ENCODE peak calls at places on chromosomes 2 and 18, in four cellular contexts. S is HepG2, C is GM12878, J is H1. H is an unnamed sample.

GRCh38 chr2:9939587-9940485 is 11.7 kb upstream of the GRHL1 start:
- DNase-seq in S (no peak), C (no peak), J (no peak), H (no peak)

GRCh38 chr2:80490964-80491363 is 186.4 kb upstream of the LRRTM1 start:
- DNase-seq in S (no peak), C (no peak), J (no peak), H (no peak)

GRCh38 chr18:72541871-72542690 is 2.1 kb downstream of the CBLN2 start:
- DNase-seq in S (no peak), C (no peak), J (no peak), H (no peak)

GRCh38 chr2:169891593-169892298 is 64.5 kb downstream of the UBR3 start:
- DNase-seq in S (peak), C (no peak), J (no peak), H (peak)

GRCh38 chr2:96321230-96322103 is 3.6 kb upstream of the ITPRIPL1 start:
- DNase-seq in S (peak), C (peak), J (no peak), H (peak)

GRCh38 chr18:75204262-75204977 is 4.5 kb downstream of the PTGR3 start:
- DNase-seq in S (no peak), C (no peak), J (no peak), H (no peak)

GRCh38 chr18:8794133-8794986 is 89.0 kb downstream of the MTCL1 start:
- DNase-seq in S (peak), C (no peak), J (no peak), H (no peak)

GRCh38 chr2:6394266-6394665 is 471.4 kb downstream of the CMPK2 start:
- DNase-seq in S (no peak), C (no peak), J (no peak), H (no peak)

GRCh38 chr2:135791418-135792190 is 45.4 kb downstream of the LCT start:
- DNase-seq in S (no peak), C (no peak), J (no peak), H (no peak)

GRCh38 chr2:239589855-239590254 is 189.0 kb upstream of the HDAC4 start:
- DNase-seq in S (no peak), C (no peak), J (no peak), H (no peak)

GRCh38 chr18:70319185-70319584 is 30.3 kb downstream of the SOCS6 start:
- DNase-seq in S (no peak), C (no peak), J (no peak), H (no peak)

GRCh38 chr18:8003878-8004675 is 437.0 kb downstream of the PTPRM start:
- DNase-seq in S (no peak), C (no peak), J (no peak), H (no peak)

GRCh38 chr18:50610349-50610748 is 50.5 kb downstream of the MAPK4 start:
- DNase-seq in S (no peak), C (no peak), J (no peak), H (peak)

GRCh38 chr2:48589170-48589767 is 28.4 kb upstream of the GTF2A1L start:
- DNase-seq in S (peak), C (no peak), J (no peak), H (peak)

GRCh38 chr2:168190590-168191336 is 56.6 kb downstream of the STK39 start:
- DNase-seq in S (peak), C (no peak), J (no peak), H (no peak)

GRCh38 chr2:86330015-86330414 is 7.4 kb downstream of the REEP1 start:
- DNase-seq in S (no peak), C (no peak), J (no peak), H (no peak)

GRCh38 chr2:178747767-178748166 is 59.5 kb downstream of the TTN start:
- DNase-seq in S (no peak), C (no peak), J (no peak), H (no peak)

GRCh38 chr2:60556441-60556997 is 3.1 kb upstream of the BCL11A start:
- DNase-seq in S (no peak), C (no peak), J (no peak), H (no peak)
- TF ChIP-seq EZH2 in S (no peak), C (no peak), J (no peak), H (no peak)

GRCh38 chr2:28664120-28664842 is 87.3 kb upstream of the PPP1CB start:
- DNase-seq in S (peak), C (no peak), J (no peak), H (no peak)

GRCh38 chr2:28663359-28663758 is 88.3 kb upstream of the PPP1CB start:
- DNase-seq in S (peak), C (no peak), J (no peak), H (no peak)

GRCh38 chr2:28666496-28667184 is 85.0 kb upstream of the PPP1CB start:
- DNase-seq in S (no peak), C (no peak), J (no peak), H (no peak)

GRCh38 chr2:28662468-28663095 is 89.0 kb upstream of the PPP1CB start:
- DNase-seq in S (no peak), C (no peak), J (no peak), H (no peak)

GRCh38 chr2:28665041-28665704 is 86.5 kb upstream of the PPP1CB start:
- DNase-seq in S (no peak), C (no peak), J (no peak), H (no peak)
- TF ChIP-seq ATF3 in S (no peak), C (no peak), J (no peak), H (no peak)

GRCh38 chr2:207759890-207760289 is 9.8 kb downstream of the FZD5 start:
- DNase-seq in S (no peak), C (no peak), J (no peak), H (no peak)
- TF ChIP-seq HDAC2 in S (no peak), C (no peak), J (no peak), H (no peak)

DNA sequence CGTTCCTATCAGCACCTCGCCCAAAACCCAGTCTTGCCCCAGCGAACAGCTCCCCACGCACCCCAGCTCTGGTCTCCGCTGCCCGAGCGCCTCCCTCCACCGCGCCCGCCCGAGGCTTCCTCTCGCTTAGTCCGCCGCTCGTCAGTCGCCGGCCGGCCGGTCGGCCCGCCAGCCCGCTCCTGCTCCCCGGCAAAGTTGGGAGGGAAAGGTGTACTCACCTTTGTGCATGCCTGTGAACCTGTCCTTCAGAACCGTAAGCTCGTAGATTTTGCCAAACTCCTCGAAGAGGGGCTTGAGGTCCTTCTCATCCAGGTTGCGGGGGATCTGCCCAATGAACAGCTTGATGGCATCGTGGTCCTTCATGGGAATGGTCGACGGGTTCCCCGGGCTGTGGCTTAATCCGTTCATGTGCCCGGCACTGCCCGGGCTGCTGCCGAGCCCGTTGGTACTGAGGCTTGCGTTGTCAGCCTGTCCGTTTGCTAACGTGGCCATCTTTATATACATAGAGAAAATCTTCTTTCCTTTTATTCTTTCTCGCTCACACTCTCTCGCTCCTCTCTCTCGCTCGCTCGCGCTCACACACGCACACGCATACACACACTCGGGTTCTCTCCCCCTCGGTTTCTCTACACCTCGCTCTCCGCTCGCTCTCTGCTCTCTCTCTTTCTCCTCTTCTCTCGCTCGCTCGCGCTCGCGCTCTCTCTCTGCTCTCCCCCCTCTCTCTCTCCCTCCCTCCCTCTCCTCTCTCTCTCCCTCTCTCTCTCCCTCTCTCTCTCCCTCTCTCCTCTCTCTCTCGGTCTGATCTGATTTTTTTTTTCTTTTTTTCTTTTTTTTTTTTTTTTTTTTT is at the start of gene CELF4:
- DNase-seq in S (no peak), C (no peak), J (no peak), H (no peak)
- TF ChIP-seq EZH2 in S (no peak), C (no peak), J (peak), H (no peak)

DNA sequence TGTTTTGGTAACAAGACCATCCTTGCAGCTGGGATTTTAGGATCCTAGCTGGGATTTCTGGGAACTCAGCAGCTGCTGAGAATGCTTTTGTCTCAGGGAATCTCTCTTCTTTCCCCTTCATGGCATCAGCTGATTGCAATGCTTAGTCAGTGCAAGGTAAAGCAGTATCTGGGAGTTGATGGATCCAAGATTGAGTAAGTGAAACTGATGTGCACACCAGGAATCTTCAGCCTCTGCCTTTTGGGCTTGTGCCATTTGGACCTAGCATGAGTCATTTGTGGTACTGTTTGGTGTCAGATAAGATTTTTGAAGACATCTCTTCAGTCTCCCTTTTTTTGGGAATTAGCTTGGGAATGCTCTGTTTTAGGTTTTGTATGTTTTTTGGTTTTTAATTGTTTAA is 363.3 kb upstream of the TFPI start:
- DNase-seq in S (no peak), C (no peak), J (no peak), H (no peak)
- TF ChIP-seq ATF3 in S (no peak), C (no peak), J (no peak), H (no peak)

DNA sequence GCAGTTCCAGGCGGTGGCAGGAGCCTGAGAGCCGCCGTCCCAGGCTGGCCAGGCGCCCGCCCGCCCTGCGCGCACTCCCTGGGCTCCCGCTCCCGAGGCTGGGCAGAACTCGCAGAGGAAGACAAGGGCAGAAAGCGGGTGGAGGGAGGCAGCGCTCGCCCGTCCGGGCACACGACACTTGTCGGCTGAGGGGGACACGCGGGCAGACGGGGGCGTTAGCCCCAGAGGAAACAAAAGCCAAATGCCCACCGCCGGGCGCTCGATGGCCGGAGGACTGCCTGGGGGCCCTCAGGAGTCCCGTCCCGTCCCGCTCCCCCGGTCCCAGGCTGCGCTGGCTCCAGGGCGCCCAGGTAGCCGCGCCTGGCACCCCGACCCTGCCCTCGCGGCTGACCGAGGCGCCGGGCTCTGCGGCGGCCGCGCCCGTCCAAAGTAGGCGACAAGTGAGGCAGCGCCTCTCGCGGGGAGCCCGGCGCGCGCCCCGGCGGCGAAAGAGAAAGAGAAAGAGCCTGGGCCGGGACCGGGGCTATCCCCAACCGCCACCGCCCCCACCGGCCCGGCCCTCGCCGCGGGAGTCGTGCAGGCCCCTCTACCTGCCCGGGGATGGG is 491 bp downstream of the L3MBTL4 start:
- DNase-seq in S (peak), C (no peak), J (no peak), H (no peak)
- TF ChIP-seq HDAC2 in S (no peak), C (no peak), J (no peak), H (no peak)

GRCh38 chr2:231923951-231924888 is 2.0 kb downstream of the NPPC start:
- DNase-seq in S (no peak), C (no peak), J (no peak), H (no peak)
- TF ChIP-seq EZH2 in S (peak), C (no peak), J (no peak), H (no peak)